ENCODE peak calls at places on chromosomes 6 and 20, in seven cellular contexts. One of them, this sample, is unnamed.

GRCh38 chr6:48535569-48535968 is 424.6 kb upstream of the PTCHD4 start:
- DNase-seq in heart left ventricle: no peak
- DNase-seq in OCI-LY7: no peak
- DNase-seq in stomach: no peak
- DNase-seq in lower lobe of right lung: no peak
- DNase-seq in uterus: no peak
- DNase-seq in GM23338: peak; percentile 49
- DNase-seq in this sample: no peak

GRCh38 chr6:14146459-14147096 is 29.0 kb downstream of the CD83 start:
- DNase-seq in GM23338: no peak
- DNase-seq in uterus: no peak
- DNase-seq in lower lobe of right lung: no peak
- DNase-seq in OCI-LY7: no peak
- DNase-seq in heart left ventricle: no peak
- DNase-seq in stomach: no peak
- DNase-seq in this sample: no peak

GRCh38 chr6:163342571-163343539 is 71.7 kb upstream of the QKI start:
- DNase-seq in uterus: no peak
- DNase-seq in GM23338: no peak
- DNase-seq in OCI-LY7: no peak
- DNase-seq in stomach: no peak
- DNase-seq in heart left ventricle: no peak
- DNase-seq in lower lobe of right lung: no peak
- DNase-seq in this sample: peak; percentile 37

GRCh38 chr6:15447546-15448232 is 201.8 kb downstream of the JARID2 start:
- DNase-seq in GM23338: no peak
- DNase-seq in lower lobe of right lung: no peak
- DNase-seq in uterus: no peak
- DNase-seq in OCI-LY7: peak; percentile 48
- DNase-seq in stomach: no peak
- DNase-seq in heart left ventricle: no peak
- DNase-seq in this sample: no peak

GRCh38 chr6:26358511-26358981 is 6.5 kb upstream of the BTN3A2 start:
- DNase-seq in OCI-LY7: peak; percentile 89
- DNase-seq in heart left ventricle: no peak
- DNase-seq in GM23338: no peak
- DNase-seq in uterus: no peak
- DNase-seq in lower lobe of right lung: no peak
- DNase-seq in stomach: no peak
- DNase-seq in this sample: no peak

GRCh38 chr20:1894951-1895673 is at the start of gene SIRPA:
- DNase-seq in heart left ventricle: peak; percentile 74
- DNase-seq in lower lobe of right lung: peak; percentile 58
- DNase-seq in OCI-LY7: no peak
- DNase-seq in uterus: peak; percentile 78
- DNase-seq in GM23338: peak; percentile 57
- DNase-seq in stomach: peak; percentile 55
- DNase-seq in this sample: peak; percentile 89

GRCh38 chr20:11976966-11977365 is 59.3 kb downstream of the BTBD3 start:
- DNase-seq in lower lobe of right lung: no peak
- DNase-seq in uterus: no peak
- DNase-seq in stomach: no peak
- DNase-seq in GM23338: no peak
- DNase-seq in OCI-LY7: no peak
- DNase-seq in heart left ventricle: no peak
- DNase-seq in this sample: no peak

GRCh38 chr6:26604026-26604425 is 7.3 kb downstream of the ABT1 start:
- DNase-seq in uterus: no peak
- DNase-seq in GM23338: no peak
- DNase-seq in lower lobe of right lung: no peak
- DNase-seq in stomach: no peak
- DNase-seq in heart left ventricle: no peak
- DNase-seq in OCI-LY7: no peak
- DNase-seq in this sample: no peak

GRCh38 chr6:116513224-116513875 is 1.9 kb downstream of the CALHM5 start:
- DNase-seq in stomach: no peak
- DNase-seq in GM23338: no peak
- DNase-seq in heart left ventricle: no peak
- DNase-seq in lower lobe of right lung: no peak
- DNase-seq in OCI-LY7: no peak
- DNase-seq in uterus: no peak
- DNase-seq in this sample: no peak

GRCh38 chr20:39935921-39936320 is 753.1 kb downstream of the MAFB start:
- DNase-seq in stomach: no peak
- DNase-seq in OCI-LY7: no peak
- DNase-seq in heart left ventricle: no peak
- DNase-seq in GM23338: no peak
- DNase-seq in uterus: no peak
- DNase-seq in lower lobe of right lung: no peak
- DNase-seq in this sample: no peak

GRCh38 chr6:54981647-54982046 is 135.1 kb downstream of the FAM83B start:
- DNase-seq in stomach: no peak
- DNase-seq in GM23338: no peak
- DNase-seq in heart left ventricle: no peak
- DNase-seq in uterus: no peak
- DNase-seq in lower lobe of right lung: no peak
- DNase-seq in OCI-LY7: no peak
- DNase-seq in this sample: no peak

GRCh38 chr20:1508576-1508975 is 17.4 kb upstream of the SIRPB2 start:
- DNase-seq in stomach: no peak
- DNase-seq in OCI-LY7: no peak
- DNase-seq in heart left ventricle: no peak
- DNase-seq in lower lobe of right lung: no peak
- DNase-seq in GM23338: no peak
- DNase-seq in uterus: no peak
- DNase-seq in this sample: no peak

GRCh38 chr6:82924799-82925535 is 140.7 kb downstream of the UBE3D start:
- DNase-seq in OCI-LY7: no peak
- DNase-seq in GM23338: no peak
- DNase-seq in uterus: no peak
- DNase-seq in heart left ventricle: no peak
- DNase-seq in lower lobe of right lung: no peak
- DNase-seq in stomach: no peak
- DNase-seq in this sample: no peak

GRCh38 chr6:53259860-53260580 is 88.7 kb downstream of the ELOVL5 start:
- DNase-seq in uterus: no peak
- DNase-seq in stomach: no peak
- DNase-seq in OCI-LY7: no peak
- DNase-seq in GM23338: no peak
- DNase-seq in lower lobe of right lung: no peak
- DNase-seq in heart left ventricle: no peak
- DNase-seq in this sample: no peak

DNA sequence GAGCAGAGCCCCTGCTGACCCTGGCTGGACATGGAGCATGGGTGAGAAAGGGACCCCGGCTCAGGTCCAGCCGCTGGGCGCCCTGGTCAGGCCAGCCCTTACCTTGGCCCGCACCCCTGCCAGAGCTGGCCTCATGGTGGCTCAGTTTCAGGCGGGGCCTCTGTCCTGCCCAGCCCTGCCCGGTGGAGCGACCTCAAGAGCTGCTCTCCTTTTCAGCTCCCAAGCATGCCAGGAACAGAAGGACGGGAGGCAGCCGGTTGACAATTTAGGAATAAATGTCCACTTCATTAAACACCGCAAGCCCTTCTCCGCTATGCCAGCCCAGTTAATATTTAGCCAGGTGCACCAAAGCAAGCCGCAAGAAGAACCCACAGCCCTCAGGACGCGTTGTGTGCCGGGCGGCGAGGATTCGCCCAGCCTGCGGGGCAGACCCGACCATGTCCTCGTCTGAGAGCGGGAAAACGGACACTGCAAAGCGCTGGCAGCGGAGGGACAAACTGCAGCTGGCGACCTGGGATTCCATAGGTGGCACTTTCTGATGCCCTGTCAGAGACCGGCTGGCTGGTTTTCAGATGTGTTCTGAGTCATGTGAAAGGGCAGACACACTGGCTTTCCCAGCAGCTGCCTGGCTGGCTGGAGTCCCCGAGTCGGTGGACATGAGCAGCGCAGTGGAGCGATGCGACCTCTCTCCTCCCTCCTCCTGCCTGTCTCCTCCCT is 221.9 kb downstream of the TTLL2 start:
- DNase-seq in uterus: no peak
- DNase-seq in stomach: no peak
- DNase-seq in lower lobe of right lung: no peak
- DNase-seq in OCI-LY7: no peak
- DNase-seq in heart left ventricle: no peak
- DNase-seq in GM23338: no peak
- DNase-seq in this sample: no peak
- H3K4me3 ChIP-seq in uterus: no peak overlapping the region
- H3K4me3 ChIP-seq in stomach: no peak overlapping the region
- H3K4me3 ChIP-seq in lower lobe of right lung: no peak overlapping the region
- H3K4me3 ChIP-seq in OCI-LY7: no peak overlapping the region
- H3K4me3 ChIP-seq in heart left ventricle: no peak overlapping the region
- H3K4me3 ChIP-seq in GM23338: no peak overlapping the region
- H3K4me3 ChIP-seq in this sample: no peak overlapping the region

GRCh38 chr6:158161566-158162254 is 6.4 kb downstream of the SERAC1 start:
- DNase-seq in stomach: no peak
- DNase-seq in GM23338: peak; percentile 77
- DNase-seq in OCI-LY7: no peak
- DNase-seq in lower lobe of right lung: no peak
- DNase-seq in heart left ventricle: no peak
- DNase-seq in uterus: no peak
- DNase-seq in this sample: no peak

GRCh38 chr6:158158123-158158522 is 9.9 kb downstream of the SERAC1 start:
- DNase-seq in stomach: no peak
- DNase-seq in heart left ventricle: no peak
- DNase-seq in OCI-LY7: no peak
- DNase-seq in uterus: no peak
- DNase-seq in GM23338: no peak
- DNase-seq in lower lobe of right lung: no peak
- DNase-seq in this sample: peak; percentile 9

GRCh38 chr6:158164564-158164963 is 3.5 kb downstream of the SERAC1 start:
- DNase-seq in lower lobe of right lung: no peak
- DNase-seq in uterus: no peak
- DNase-seq in heart left ventricle: no peak
- DNase-seq in OCI-LY7: no peak
- DNase-seq in stomach: no peak
- DNase-seq in GM23338: no peak
- DNase-seq in this sample: no peak

GRCh38 chr6:158158748-158159147 is 9.3 kb downstream of the SERAC1 start:
- DNase-seq in heart left ventricle: no peak
- DNase-seq in stomach: no peak
- DNase-seq in lower lobe of right lung: no peak
- DNase-seq in OCI-LY7: no peak
- DNase-seq in uterus: no peak
- DNase-seq in GM23338: no peak
- DNase-seq in this sample: no peak

DNA sequence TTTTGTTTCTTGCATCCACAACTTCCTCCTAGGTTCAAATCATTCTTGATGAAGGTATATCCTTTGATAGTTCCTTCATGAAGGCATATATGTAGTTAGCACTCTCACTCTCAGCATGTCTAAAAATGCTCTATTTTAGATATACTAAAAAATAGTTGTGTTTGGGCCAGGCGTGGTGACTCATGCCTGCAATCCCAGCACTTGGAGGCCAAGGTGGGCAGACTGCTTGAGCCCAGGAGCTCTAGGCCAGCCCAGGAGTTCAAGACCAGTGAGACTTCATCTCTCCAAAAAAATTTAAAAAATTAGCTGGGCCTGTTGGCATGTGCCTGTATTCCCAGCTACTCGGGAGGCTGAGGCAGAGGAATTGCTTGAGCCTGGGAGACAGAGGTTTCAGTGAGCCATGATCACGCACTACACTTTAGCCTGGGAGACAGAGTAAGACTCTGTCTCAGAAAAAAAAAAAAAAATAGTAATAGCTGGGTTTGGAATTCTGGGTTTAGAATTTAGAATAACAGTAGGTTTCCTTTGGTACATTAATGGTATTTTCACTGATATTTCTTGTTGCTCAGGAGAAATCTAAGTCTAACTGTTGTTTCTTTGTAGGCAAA is 7.0 kb downstream of the SERAC1 start:
- DNase-seq in uterus: no peak
- DNase-seq in OCI-LY7: no peak
- DNase-seq in stomach: no peak
- DNase-seq in GM23338: no peak
- DNase-seq in lower lobe of right lung: no peak
- DNase-seq in heart left ventricle: no peak
- DNase-seq in this sample: no peak
- H3K27ac ChIP-seq in uterus: no peak overlapping the region
- H3K27ac ChIP-seq in OCI-LY7: no peak overlapping the region
- H3K27ac ChIP-seq in stomach: no peak overlapping the region
- H3K27ac ChIP-seq in GM23338: no peak overlapping the region
- H3K27ac ChIP-seq in lower lobe of right lung: no peak overlapping the region
- H3K27ac ChIP-seq in heart left ventricle: no peak overlapping the region
- H3K27ac ChIP-seq in this sample: no peak overlapping the region

DNA sequence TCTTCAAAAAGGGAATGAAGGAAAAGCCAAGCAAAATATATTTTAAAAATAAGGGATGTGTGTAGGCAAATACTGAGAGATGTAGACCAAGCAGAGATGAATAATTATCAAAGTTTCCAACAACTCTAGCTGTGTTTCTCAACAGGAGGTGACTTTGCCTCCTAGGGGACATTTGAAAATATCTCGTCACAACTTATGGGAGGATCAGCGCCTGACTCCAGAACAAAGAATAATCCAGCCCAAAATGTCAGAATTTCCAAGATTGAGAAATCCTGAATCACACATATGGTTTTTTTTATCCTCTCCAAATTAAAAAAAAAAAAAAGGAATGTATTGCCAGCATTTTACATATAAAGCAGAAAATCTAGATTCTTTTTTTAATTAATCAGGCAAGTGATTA is 241.2 kb upstream of the ZFP64 start:
- DNase-seq in heart left ventricle: no peak
- DNase-seq in uterus: no peak
- DNase-seq in lower lobe of right lung: no peak
- DNase-seq in OCI-LY7: no peak
- DNase-seq in stomach: no peak
- DNase-seq in GM23338: no peak
- DNase-seq in this sample: no peak
- H3K4me3 ChIP-seq in heart left ventricle: no peak overlapping the region
- H3K4me3 ChIP-seq in uterus: no peak overlapping the region
- H3K4me3 ChIP-seq in lower lobe of right lung: no peak overlapping the region
- H3K4me3 ChIP-seq in OCI-LY7: no peak overlapping the region
- H3K4me3 ChIP-seq in stomach: no peak overlapping the region
- H3K4me3 ChIP-seq in GM23338: no peak overlapping the region
- H3K4me3 ChIP-seq in this sample: no peak overlapping the region

DNA sequence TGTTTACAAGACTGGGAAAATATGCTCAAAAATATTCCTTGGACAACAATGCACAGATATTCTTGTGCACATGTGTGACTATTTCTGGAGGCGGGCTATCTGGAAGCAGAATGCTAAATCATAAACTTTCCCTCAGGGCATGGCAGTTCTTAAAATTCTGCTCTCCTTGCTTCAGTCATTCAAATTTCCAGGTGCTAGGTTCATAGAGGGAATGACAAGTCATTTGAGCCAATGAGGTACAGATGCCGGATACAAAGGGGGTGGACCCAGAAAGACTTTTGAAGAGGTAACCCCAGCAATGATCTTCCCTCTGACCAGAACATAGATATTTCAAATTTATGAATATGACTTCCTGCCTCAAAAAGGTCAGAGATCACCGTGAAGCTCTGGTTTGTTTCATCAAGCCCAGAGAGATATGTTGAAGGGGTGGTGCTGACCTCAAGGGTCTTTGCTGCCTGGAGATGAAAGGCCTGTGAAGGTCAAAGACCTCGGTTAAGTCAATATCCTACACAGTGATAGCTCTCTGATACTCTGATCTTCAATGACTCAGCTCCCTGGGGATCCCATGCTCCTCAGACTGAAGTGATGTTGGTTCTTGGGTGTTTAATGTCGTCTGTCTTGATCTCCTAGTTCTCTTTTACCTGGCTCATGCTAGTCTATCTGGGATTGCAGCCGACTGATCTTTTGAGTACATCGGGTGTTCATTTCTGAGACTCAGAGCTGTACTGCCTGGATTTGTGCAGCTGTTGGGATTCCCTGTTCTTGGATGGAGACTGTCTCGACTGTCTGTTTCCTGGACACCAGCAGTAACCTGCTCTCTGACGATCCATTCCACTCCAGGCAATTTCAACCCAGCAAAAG is 47.5 kb upstream of the TSHZ2 start:
- DNase-seq in heart left ventricle: no peak
- DNase-seq in uterus: no peak
- DNase-seq in GM23338: no peak
- DNase-seq in stomach: no peak
- DNase-seq in OCI-LY7: no peak
- DNase-seq in lower lobe of right lung: no peak
- DNase-seq in this sample: no peak
- H3K27ac ChIP-seq in heart left ventricle: no peak overlapping the region
- H3K27ac ChIP-seq in uterus: no peak overlapping the region
- H3K27ac ChIP-seq in GM23338: no peak overlapping the region
- H3K27ac ChIP-seq in stomach: no peak overlapping the region
- H3K27ac ChIP-seq in OCI-LY7: no peak overlapping the region
- H3K27ac ChIP-seq in lower lobe of right lung: no peak overlapping the region
- H3K27ac ChIP-seq in this sample: no peak overlapping the region

This sample was measured in right cardiac atrium.